ENCODE peak calls at places on chromosome 22, in ten cellular contexts. One of them, this sample, is unnamed.

GRCh38 chr22:20219667-20220628 is 48.2 kb downstream of the RTN4R start:
- DNase-seq in choroid plexus epithelial cell: no peak
- DNase-seq in A549: no peak
- DNase-seq in ovary: no peak
- DNase-seq in pancreas: no peak
- DNase-seq in DND-41: peak
- DNase-seq in PC-9: no peak
- DNase-seq in fibroblast of lung: no peak
- DNase-seq in cardiac fibroblast: no peak
- DNase-seq in uterus: no peak
- DNase-seq in this sample: no peak

GRCh38 chr22:24433868-24434471 is 6.6 kb downstream of the ADORA2A start:
- DNase-seq in choroid plexus epithelial cell: no peak
- DNase-seq in A549: no peak
- DNase-seq in ovary: no peak
- DNase-seq in pancreas: no peak
- DNase-seq in DND-41: no peak
- DNase-seq in PC-9: no peak
- DNase-seq in fibroblast of lung: peak
- DNase-seq in cardiac fibroblast: peak
- DNase-seq in uterus: no peak
- DNase-seq in this sample: peak

GRCh38 chr22:17924735-17925727 is 99.3 kb downstream of the MICAL3 start:
- DNase-seq in choroid plexus epithelial cell: peak
- DNase-seq in A549: no peak
- DNase-seq in ovary: peak
- DNase-seq in pancreas: no peak
- DNase-seq in DND-41: no peak
- DNase-seq in PC-9: peak
- DNase-seq in fibroblast of lung: no peak
- DNase-seq in cardiac fibroblast: no peak
- DNase-seq in uterus: peak
- DNase-seq in this sample: no peak

GRCh38 chr22:29947410-29948387 is 64.7 kb downstream of the MTMR3 start:
- DNase-seq in choroid plexus epithelial cell: peak
- DNase-seq in A549: no peak
- DNase-seq in ovary: no peak
- DNase-seq in pancreas: no peak
- DNase-seq in DND-41: no peak
- DNase-seq in PC-9: no peak
- DNase-seq in fibroblast of lung: peak
- DNase-seq in cardiac fibroblast: peak
- DNase-seq in uterus: no peak
- DNase-seq in this sample: peak

GRCh38 chr22:49008682-49009235 is 818.9 kb downstream of the BRD1 start:
- DNase-seq in choroid plexus epithelial cell: no peak
- DNase-seq in A549: no peak
- DNase-seq in ovary: no peak
- DNase-seq in pancreas: no peak
- DNase-seq in DND-41: no peak
- DNase-seq in PC-9: no peak
- DNase-seq in fibroblast of lung: no peak
- DNase-seq in cardiac fibroblast: no peak
- DNase-seq in uterus: no peak
- DNase-seq in this sample: no peak

GRCh38 chr22:50326959-50327710 is at the start of gene DENND6B:
- DNase-seq in choroid plexus epithelial cell: peak
- DNase-seq in A549: peak
- DNase-seq in ovary: peak
- DNase-seq in pancreas: peak
- DNase-seq in DND-41: peak
- DNase-seq in PC-9: peak
- DNase-seq in fibroblast of lung: peak
- DNase-seq in cardiac fibroblast: peak
- DNase-seq in uterus: peak
- DNase-seq in this sample: peak

GRCh38 chr22:35191412-35191811 is 65.9 kb upstream of the HMGXB4 start:
- DNase-seq in choroid plexus epithelial cell: no peak
- DNase-seq in A549: no peak
- DNase-seq in ovary: no peak
- DNase-seq in pancreas: no peak
- DNase-seq in DND-41: no peak
- DNase-seq in PC-9: no peak
- DNase-seq in fibroblast of lung: peak
- DNase-seq in cardiac fibroblast: peak
- DNase-seq in uterus: no peak
- DNase-seq in this sample: peak

GRCh38 chr22:21992593-21993237 is 10.1 kb upstream of the TOP3B start:
- DNase-seq in choroid plexus epithelial cell: no peak
- DNase-seq in A549: no peak
- DNase-seq in ovary: no peak
- DNase-seq in pancreas: no peak
- DNase-seq in DND-41: no peak
- DNase-seq in PC-9: no peak
- DNase-seq in fibroblast of lung: no peak
- DNase-seq in cardiac fibroblast: no peak
- DNase-seq in uterus: no peak
- DNase-seq in this sample: no peak

GRCh38 chr22:20750461-20751184 is 23.3 kb upstream of the SERPIND1 start:
- DNase-seq in choroid plexus epithelial cell: peak
- DNase-seq in A549: peak
- DNase-seq in ovary: peak
- DNase-seq in pancreas: peak
- DNase-seq in DND-41: no peak
- DNase-seq in PC-9: peak
- DNase-seq in fibroblast of lung: peak
- DNase-seq in cardiac fibroblast: peak
- DNase-seq in uterus: peak
- DNase-seq in this sample: peak

GRCh38 chr22:41175546-41175945 is 29.6 kb upstream of the L3MBTL2 start:
- DNase-seq in choroid plexus epithelial cell: no peak
- DNase-seq in A549: no peak
- DNase-seq in ovary: no peak
- DNase-seq in pancreas: no peak
- DNase-seq in DND-41: no peak
- DNase-seq in PC-9: no peak
- DNase-seq in fibroblast of lung: no peak
- DNase-seq in cardiac fibroblast: peak
- DNase-seq in uterus: no peak
- DNase-seq in this sample: no peak

GRCh38 chr22:31230871-31231621 is 18.9 kb downstream of the LIMK2 start:
- DNase-seq in choroid plexus epithelial cell: peak
- DNase-seq in A549: no peak
- DNase-seq in ovary: peak
- DNase-seq in pancreas: no peak
- DNase-seq in DND-41: peak
- DNase-seq in PC-9: peak
- DNase-seq in fibroblast of lung: peak
- DNase-seq in cardiac fibroblast: peak
- DNase-seq in uterus: peak
- DNase-seq in this sample: peak
- TF ChIP-seq CTCF in choroid plexus epithelial cell: peak
- TF ChIP-seq CTCF in A549: peak
- TF ChIP-seq CTCF in ovary: peak
- TF ChIP-seq CTCF in pancreas: peak
- TF ChIP-seq CTCF in DND-41: peak
- TF ChIP-seq CTCF in PC-9: peak
- TF ChIP-seq CTCF in fibroblast of lung: peak
- TF ChIP-seq CTCF in cardiac fibroblast: peak
- TF ChIP-seq CTCF in uterus: peak
- TF ChIP-seq CTCF in this sample: peak

GRCh38 chr22:45309422-45310227 is at the start of gene FAM118A:
- DNase-seq in choroid plexus epithelial cell: peak
- DNase-seq in A549: peak
- DNase-seq in ovary: peak
- DNase-seq in pancreas: peak
- DNase-seq in DND-41: peak
- DNase-seq in PC-9: peak
- DNase-seq in fibroblast of lung: peak
- DNase-seq in cardiac fibroblast: peak
- DNase-seq in uterus: peak
- DNase-seq in this sample: peak

GRCh38 chr22:45312856-45313255 is 3.1 kb downstream of the FAM118A start:
- DNase-seq in choroid plexus epithelial cell: no peak
- DNase-seq in A549: no peak
- DNase-seq in ovary: no peak
- DNase-seq in pancreas: no peak
- DNase-seq in DND-41: no peak
- DNase-seq in PC-9: no peak
- DNase-seq in fibroblast of lung: no peak
- DNase-seq in cardiac fibroblast: no peak
- DNase-seq in uterus: no peak
- DNase-seq in this sample: no peak

GRCh38 chr22:45312415-45312814 is 2.7 kb downstream of the FAM118A start:
- DNase-seq in choroid plexus epithelial cell: no peak
- DNase-seq in A549: no peak
- DNase-seq in ovary: no peak
- DNase-seq in pancreas: no peak
- DNase-seq in DND-41: no peak
- DNase-seq in PC-9: no peak
- DNase-seq in fibroblast of lung: no peak
- DNase-seq in cardiac fibroblast: no peak
- DNase-seq in uterus: no peak
- DNase-seq in this sample: no peak

GRCh38 chr22:45310331-45311032 is 748 bp downstream of the FAM118A start:
- DNase-seq in choroid plexus epithelial cell: no peak
- DNase-seq in A549: no peak
- DNase-seq in ovary: no peak
- DNase-seq in pancreas: peak
- DNase-seq in DND-41: peak
- DNase-seq in PC-9: no peak
- DNase-seq in fibroblast of lung: no peak
- DNase-seq in cardiac fibroblast: peak
- DNase-seq in uterus: peak
- DNase-seq in this sample: no peak

GRCh38 chr22:45311033-45311531 is 1.3 kb downstream of the FAM118A start:
- DNase-seq in choroid plexus epithelial cell: no peak
- DNase-seq in A549: no peak
- DNase-seq in ovary: no peak
- DNase-seq in pancreas: no peak
- DNase-seq in DND-41: no peak
- DNase-seq in PC-9: no peak
- DNase-seq in fibroblast of lung: no peak
- DNase-seq in cardiac fibroblast: no peak
- DNase-seq in uterus: no peak
- DNase-seq in this sample: no peak
- H3K4me3 ChIP-seq in choroid plexus epithelial cell: peak
- H3K4me3 ChIP-seq in A549: no peak
- H3K4me3 ChIP-seq in ovary: peak
- H3K4me3 ChIP-seq in pancreas: no peak
- H3K4me3 ChIP-seq in DND-41: peak
- H3K4me3 ChIP-seq in PC-9: peak
- H3K4me3 ChIP-seq in fibroblast of lung: peak
- H3K4me3 ChIP-seq in cardiac fibroblast: peak
- H3K4me3 ChIP-seq in uterus: peak
- H3K4me3 ChIP-seq in this sample: peak

GRCh38 chr22:39367040-39367439 is 17.2 kb downstream of the SYNGR1 start:
- DNase-seq in choroid plexus epithelial cell: no peak
- DNase-seq in A549: no peak
- DNase-seq in ovary: no peak
- DNase-seq in pancreas: no peak
- DNase-seq in DND-41: no peak
- DNase-seq in PC-9: no peak
- DNase-seq in fibroblast of lung: no peak
- DNase-seq in cardiac fibroblast: no peak
- DNase-seq in uterus: no peak
- DNase-seq in this sample: no peak

GRCh38 chr22:39362932-39363331 is 13.1 kb downstream of the SYNGR1 start:
- DNase-seq in choroid plexus epithelial cell: no peak
- DNase-seq in A549: no peak
- DNase-seq in ovary: no peak
- DNase-seq in pancreas: no peak
- DNase-seq in DND-41: no peak
- DNase-seq in PC-9: no peak
- DNase-seq in fibroblast of lung: no peak
- DNase-seq in cardiac fibroblast: no peak
- DNase-seq in uterus: no peak
- DNase-seq in this sample: no peak

GRCh38 chr22:39363751-39364484 is 14.1 kb downstream of the SYNGR1 start:
- DNase-seq in choroid plexus epithelial cell: no peak
- DNase-seq in A549: no peak
- DNase-seq in ovary: no peak
- DNase-seq in pancreas: no peak
- DNase-seq in DND-41: no peak
- DNase-seq in PC-9: no peak
- DNase-seq in fibroblast of lung: no peak
- DNase-seq in cardiac fibroblast: no peak
- DNase-seq in uterus: no peak
- DNase-seq in this sample: no peak

GRCh38 chr22:39365406-39365782 is 15.6 kb downstream of the SYNGR1 start:
- DNase-seq in choroid plexus epithelial cell: no peak
- DNase-seq in A549: no peak
- DNase-seq in ovary: no peak
- DNase-seq in pancreas: no peak
- DNase-seq in DND-41: no peak
- DNase-seq in PC-9: no peak
- DNase-seq in fibroblast of lung: no peak
- DNase-seq in cardiac fibroblast: no peak
- DNase-seq in uterus: no peak
- DNase-seq in this sample: no peak

DNA sequence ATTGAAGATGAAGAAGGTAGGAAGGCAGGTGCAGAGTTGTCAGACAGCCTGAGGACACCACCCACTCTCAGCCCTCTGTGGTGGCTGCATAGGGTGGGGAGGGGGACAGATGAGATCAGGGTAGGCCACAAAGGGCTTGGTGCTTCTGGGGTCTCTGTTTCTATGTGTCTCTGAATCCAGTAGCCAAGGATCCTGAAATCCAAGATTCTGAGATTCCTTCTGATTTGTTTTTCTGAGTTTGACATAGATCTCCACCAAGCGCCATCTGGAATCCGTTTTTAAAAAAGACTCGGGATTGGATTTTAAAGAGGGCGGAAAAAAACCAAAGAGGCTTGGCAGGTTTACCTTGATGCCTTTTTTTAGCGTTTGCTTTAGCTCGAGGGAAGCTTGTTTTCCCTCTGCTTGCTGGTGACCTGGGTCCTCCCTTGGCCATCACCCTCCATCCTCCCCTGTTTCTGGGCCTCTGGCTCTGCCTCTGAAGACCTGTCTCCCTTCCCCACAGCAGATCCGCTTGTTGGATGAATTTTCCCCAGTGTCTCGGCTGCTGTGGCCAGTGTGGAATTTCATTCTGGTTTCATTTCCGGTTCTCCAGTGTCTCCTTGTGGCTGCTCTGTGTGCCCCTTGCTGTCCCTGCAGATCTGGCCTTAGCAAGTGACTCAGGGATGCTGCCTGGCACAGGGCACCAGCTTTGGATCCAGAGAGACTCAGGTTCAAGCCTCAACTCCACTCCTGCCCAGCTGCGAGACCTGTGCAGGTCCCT is 15.0 kb downstream of the SYNGR1 start:
- DNase-seq in choroid plexus epithelial cell: no peak
- DNase-seq in A549: no peak
- DNase-seq in ovary: no peak
- DNase-seq in pancreas: no peak
- DNase-seq in DND-41: no peak
- DNase-seq in PC-9: no peak
- DNase-seq in fibroblast of lung: peak
- DNase-seq in cardiac fibroblast: no peak
- DNase-seq in uterus: no peak
- DNase-seq in this sample: no peak
- TF ChIP-seq CTCF in choroid plexus epithelial cell: no peak
- TF ChIP-seq CTCF in A549: no peak
- TF ChIP-seq CTCF in ovary: no peak
- TF ChIP-seq CTCF in pancreas: no peak
- TF ChIP-seq CTCF in DND-41: no peak
- TF ChIP-seq CTCF in PC-9: no peak
- TF ChIP-seq CTCF in fibroblast of lung: peak
- TF ChIP-seq CTCF in cardiac fibroblast: no peak
- TF ChIP-seq CTCF in uterus: no peak
- TF ChIP-seq CTCF in this sample: peak

GRCh38 chr22:37819100-37819433 is 4.1 kb upstream of the GALR3 start:
- DNase-seq in choroid plexus epithelial cell: no peak
- DNase-seq in A549: no peak
- DNase-seq in ovary: no peak
- DNase-seq in pancreas: no peak
- DNase-seq in DND-41: no peak
- DNase-seq in PC-9: no peak
- DNase-seq in fibroblast of lung: no peak
- DNase-seq in cardiac fibroblast: no peak
- DNase-seq in uterus: no peak
- DNase-seq in this sample: no peak
- H3K4me3 ChIP-seq in choroid plexus epithelial cell: peak
- H3K4me3 ChIP-seq in A549: no peak
- H3K4me3 ChIP-seq in ovary: no peak
- H3K4me3 ChIP-seq in pancreas: no peak
- H3K4me3 ChIP-seq in DND-41: no peak
- H3K4me3 ChIP-seq in PC-9: no peak
- H3K4me3 ChIP-seq in fibroblast of lung: no peak
- H3K4me3 ChIP-seq in cardiac fibroblast: peak
- H3K4me3 ChIP-seq in uterus: peak
- H3K4me3 ChIP-seq in this sample: no peak

This sample was measured in astrocyte of the spinal cord.